ENCODE peak calls at places on chromosome 14, in nine cellular contexts. Q, H, V, S, P, M, G, X and T are unnamed samples.

GRCh38 chr14:64841121-64841611 is 38.5 kb downstream of the SPTB start:
- DNase-seq in G (no peak), H (peak), S (no peak), V (no peak), Q (no peak), P (no peak), M (peak), X (peak), T (no peak)

GRCh38 chr14:35051796-35052195 is 5.7 kb downstream of the FAM177A1 start:
- DNase-seq in P (no peak), S (no peak), X (no peak), V (no peak), M (no peak), G (no peak), Q (no peak), H (no peak), T (no peak)

GRCh38 chr14:105201928-105202513 is 20.9 kb upstream of the NUDT14 start:
- DNase-seq in P (no peak), Q (no peak), H (no peak), G (no peak), S (no peak), M (no peak), V (no peak), X (no peak), T (no peak)

GRCh38 chr14:54703082-54703481 is 136.2 kb downstream of the SAMD4A start:
- DNase-seq in P (no peak), H (no peak), M (no peak), X (no peak), S (no peak), Q (no peak), G (no peak), V (no peak), T (no peak)

GRCh38 chr14:74875941-74876913 is at the start of gene PROX2:
- DNase-seq in Q (peak), V (no peak), H (no peak), M (no peak), G (no peak), X (peak), P (no peak), S (no peak), T (no peak)

GRCh38 chr14:32509632-32510187 is 180.6 kb downstream of the AKAP6 start:
- DNase-seq in H (no peak), Q (no peak), P (no peak), G (no peak), S (no peak), V (peak), X (no peak), M (peak), T (peak)

GRCh38 chr14:99879401-99880295 is 86.4 kb downstream of the EML1 start:
- DNase-seq in P (no peak), G (no peak), V (no peak), Q (no peak), H (no peak), X (no peak), S (no peak), M (peak), T (no peak)

GRCh38 chr14:104305511-104306449 is 167.4 kb downstream of the KIF26A start:
- DNase-seq in P (no peak), M (no peak), Q (no peak), G (no peak), H (no peak), X (no peak), V (no peak), S (peak), T (no peak)

GRCh38 chr14:98131406-98131805 is 1140.6 kb downstream of the BCL11B start:
- DNase-seq in H (no peak), V (no peak), M (no peak), S (no peak), Q (no peak), X (no peak), G (no peak), P (no peak), T (no peak)

GRCh38 chr14:68624541-68625220 is 168.2 kb downstream of the ZFP36L1 start:
- DNase-seq in X (no peak), H (no peak), M (no peak), V (no peak), Q (no peak), G (no peak), P (peak), S (no peak), T (no peak)

GRCh38 chr14:77489051-77489450 is 9.6 kb downstream of the ISM2 start:
- DNase-seq in M (no peak), S (peak), X (no peak), H (no peak), P (no peak), G (no peak), Q (no peak), V (no peak), T (no peak)

GRCh38 chr14:90054803-90055202 is 7.0 kb upstream of the KCNK13 start:
- DNase-seq in M (no peak), G (no peak), V (no peak), P (no peak), X (no peak), H (no peak), Q (no peak), S (no peak), T (no peak)